ENCODE peak calls at places on chromosome 4, in six cellular contexts. P is sigmoid colon, Y is Peyer's patch, S is prostate gland, J is A549, B is stomach. H is an unnamed sample.

GRCh38 chr4:138199568-138200235 is 42.4 kb downstream of the SLC7A11 start:
- DNase-seq in Y (no peak), B (peak; percentile 41), S (peak; percentile 7), J (peak; percentile 81), P (no peak), H (no peak)

GRCh38 chr4:162498168-162498567 is 334.4 kb upstream of the FSTL5 start:
- DNase-seq in B (peak; percentile 35), Y (no peak), P (no peak), J (no peak), S (no peak), H (peak; percentile 75)

GRCh38 chr4:151604238-151604637 is 156.6 kb downstream of the GATB start:
- DNase-seq in B (no peak), J (peak; percentile 3), S (no peak), P (no peak), Y (no peak), H (no peak)

GRCh38 chr4:73897380-73898136 is 28.4 kb downstream of the CXCL1 start:
- DNase-seq in B (no peak), Y (no peak), J (no peak), S (no peak), P (no peak), H (no peak)

GRCh38 chr4:88818650-88819470 is 121.2 kb upstream of the NAP1L5 start:
- DNase-seq in B (peak; percentile 57), J (peak; percentile 66), P (peak; percentile 75), S (peak; percentile 64), Y (peak; percentile 31), H (no peak)

GRCh38 chr4:52931238-52931637 is 69.1 kb downstream of the RASL11B start:
- DNase-seq in J (no peak), Y (no peak), P (no peak), B (no peak), S (no peak), H (no peak)

GRCh38 chr4:16464651-16465050 is 238.4 kb upstream of the TAPT1 start:
- DNase-seq in Y (no peak), S (no peak), J (no peak), P (no peak), B (no peak), H (no peak)

GRCh38 chr4:85420831-85421230 is 54.1 kb upstream of the ARHGAP24 start:
- DNase-seq in P (no peak), Y (peak; percentile 23), S (no peak), J (no peak), B (no peak), H (no peak)

GRCh38 chr4:87896020-87896621 is 63.4 kb downstream of the MEPE start:
- DNase-seq in Y (no peak), S (no peak), P (no peak), B (no peak), J (peak; percentile 36), H (no peak)

GRCh38 chr4:126733301-126733700 is 899.5 kb upstream of the INTU start:
- DNase-seq in J (no peak), S (no peak), Y (no peak), P (no peak), B (no peak), H (no peak)

GRCh38 chr4:103091601-103092223 is 7.9 kb downstream of the BDH2 start:
- DNase-seq in S (peak; percentile 10), Y (peak; percentile 25), B (no peak), J (peak; percentile 66), P (no peak), H (no peak)

GRCh38 chr4:54723786-54724185 is 66.0 kb downstream of the KIT start:
- DNase-seq in Y (no peak), B (no peak), P (no peak), S (no peak), J (no peak), H (no peak)

GRCh38 chr4:168893205-168893604 is 116.8 kb downstream of the CBR4 start:
- DNase-seq in P (no peak), S (no peak), B (no peak), J (no peak), Y (no peak), H (no peak)

GRCh38 chr4:99180367-99181169 is 36.5 kb upstream of the ADH4 start:
- DNase-seq in B (no peak), P (peak; percentile 79), J (no peak), Y (no peak), S (no peak), H (no peak)

GRCh38 chr4:100581337-100581736 is 63.5 kb upstream of the EMCN start:
- DNase-seq in B (no peak), J (no peak), Y (no peak), P (no peak), S (peak; percentile 42), H (no peak)

GRCh38 chr4:140116442-140117104 is 37.4 kb downstream of the MAML3 start:
- DNase-seq in S (no peak), P (no peak), J (peak; percentile 48), B (no peak), Y (no peak), H (no peak)

GRCh38 chr4:188295899-188296298 is 156.7 kb downstream of the TRIML1 start:
- DNase-seq in B (no peak), J (no peak), S (no peak), P (no peak), Y (no peak), H (no peak)

GRCh38 chr4:48129307-48130014 is 4.6 kb downstream of the TXK start:
- DNase-seq in B (no peak), J (peak; percentile 7), Y (peak; percentile 17), P (no peak), S (no peak), H (peak; percentile 30)

GRCh38 chr4:73131281-73131680 is 61.8 kb upstream of the COX18 start:
- DNase-seq in B (no peak), S (no peak), Y (no peak), P (no peak), J (no peak), H (no peak)

GRCh38 chr4:144557404-144557803 is 88.6 kb upstream of the HHIP start:
- DNase-seq in P (no peak), Y (no peak), J (peak; percentile 6), B (no peak), S (no peak), H (no peak)

GRCh38 chr4:138003248-138003647 is 238.9 kb downstream of the SLC7A11 start:
- DNase-seq in B (no peak), Y (no peak), S (no peak), J (no peak), P (no peak), H (no peak)

GRCh38 chr4:101102114-101102752 is 245.1 kb downstream of the PPP3CA start:
- DNase-seq in Y (no peak), S (no peak), J (no peak), B (peak; percentile 42), P (peak; percentile 69), H (peak; percentile 56)

GRCh38 chr4:88720749-88721428 is 23.3 kb upstream of the NAP1L5 start:
- DNase-seq in P (no peak), Y (no peak), B (no peak), S (no peak), J (no peak), H (no peak)

GRCh38 chr4:4430492-4431195 is 43.7 kb downstream of the NSG1 start:
- DNase-seq in S (peak; percentile 29), J (peak; percentile 48), P (no peak), B (no peak), Y (no peak), H (peak; percentile 6)

GRCh38 chr4:25867781-25868180 is 5.0 kb upstream of the SEL1L3 start:
- DNase-seq in P (no peak), S (no peak), B (no peak), J (no peak), Y (no peak), H (no peak)

GRCh38 chr4:8353912-8354453 is 84.4 kb downstream of the HTRA3 start:
- DNase-seq in Y (no peak), J (no peak), P (peak; percentile 53), B (no peak), S (no peak), H (no peak)

GRCh38 chr4:73068496-73069337 is 799 bp downstream of the COX18 start:
- DNase-seq in P (no peak), Y (no peak), B (no peak), S (no peak), J (peak; percentile 25), H (no peak)

GRCh38 chr4:8048856-8049686 is 109.4 kb upstream of the AFAP1 start:
- DNase-seq in B (no peak), P (no peak), J (no peak), S (peak; percentile 14), Y (no peak), H (no peak)

GRCh38 chr4:8766610-8767009 is 105.0 kb downstream of the HMX1 start:
- DNase-seq in S (no peak), B (no peak), Y (no peak), P (peak; percentile 36), J (no peak), H (peak; percentile 24)

GRCh38 chr4:188138227-188138626 is 1.0 kb upstream of the TRIML1 start:
- DNase-seq in S (no peak), B (no peak), P (no peak), J (no peak), Y (no peak), H (no peak)

GRCh38 chr4:163875327-163875726 is 380.8 kb downstream of the TMA16 start:
- DNase-seq in S (no peak), P (no peak), B (no peak), J (no peak), Y (no peak), H (no peak)
- H3K4me1 ChIP-seq in S (no peaks in the 10 kb centered on the region), P (no peaks in the 10 kb centered on the region), B (no peaks in the 10 kb centered on the region), J (no peaks in the 10 kb centered on the region), Y (no peaks in the 10 kb centered on the region), H (no peaks in the 10 kb centered on the region)

DNA sequence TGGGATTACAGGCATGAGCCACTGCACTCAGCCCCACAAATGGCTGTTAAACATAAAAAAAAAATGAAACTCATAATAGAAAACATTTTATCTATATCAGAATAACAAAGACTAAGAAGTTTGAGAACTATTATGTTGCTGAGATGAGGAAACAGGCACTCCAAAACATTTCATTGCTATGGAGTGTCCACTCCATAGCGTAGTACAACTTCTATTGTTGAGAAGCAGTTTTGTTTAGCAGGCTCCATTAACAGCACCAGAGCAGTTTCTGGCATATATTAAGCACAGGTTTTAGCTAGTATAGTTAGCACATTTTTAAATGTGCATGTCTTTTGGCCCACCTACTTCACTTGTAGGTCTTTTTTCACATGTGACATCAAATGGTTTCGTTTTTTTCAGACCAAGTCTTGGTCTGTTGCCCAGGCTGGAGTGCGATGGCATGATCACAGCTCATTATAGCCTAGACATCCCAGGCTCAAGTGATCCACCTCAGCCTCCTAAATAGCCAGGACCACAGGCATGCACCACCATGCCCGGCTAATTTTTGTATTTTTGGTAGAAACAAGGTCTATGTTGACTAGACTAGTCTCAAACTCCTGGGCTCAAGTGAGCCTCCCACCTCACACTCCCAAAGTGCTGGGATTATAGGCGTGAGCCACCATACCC is 5.8 kb downstream of the HMGB2 start:
- DNase-seq in Y (no peak), J (no peak), B (no peak), S (no peak), P (no peak), H (no peak)
- TF ChIP-seq POLR2A in Y (no peak), J (no peak), B (no peak), S (no peak), P (no peak), H (no peak)

GRCh38 chr4:147786531-147786930 is 54.6 kb downstream of the ARHGAP10 start:
- DNase-seq in S (no peak), J (no peak), Y (no peak), B (no peak), P (no peak), H (no peak)
- H3K4me1 ChIP-seq in S (no peaks in the 10 kb centered on the region), J (peaks cover 30% of the 10 kb centered on the region), Y (peaks cover 10% of the 10 kb centered on the region), B (peaks cover 65% of the 10 kb centered on the region), P (peaks cover 70% of the 10 kb centered on the region), H (peaks cover 69% of the 10 kb centered on the region)

DNA sequence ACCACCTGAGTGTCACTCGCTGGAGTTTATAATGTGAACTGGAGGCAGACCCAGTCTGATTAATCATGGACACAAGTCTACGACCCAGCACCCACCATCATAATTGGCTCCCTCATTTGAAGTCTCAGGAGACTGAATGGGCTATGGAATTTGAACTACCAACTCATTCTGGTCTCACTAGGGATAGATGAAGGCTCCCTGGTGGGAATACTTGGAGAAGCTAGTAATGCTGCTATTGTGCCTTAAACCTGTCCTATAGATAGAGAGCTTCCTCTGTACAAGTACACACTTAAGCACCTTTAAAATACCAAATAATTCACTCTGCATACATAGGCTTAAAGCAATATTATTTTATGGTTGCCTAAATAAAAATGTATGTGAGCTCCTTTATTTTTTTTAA is 90.8 kb upstream of the SMARCAD1 start:
- DNase-seq in B (no peak), S (no peak), P (no peak), Y (no peak), J (no peak), H (no peak)
- TF ChIP-seq POLR2A in B (no peak), S (no peak), P (no peak), Y (no peak), J (no peak), H (no peak)

H was measured in heart left ventricle.